ENCODE peak calls at places on chromosomes 12 and 14, in eight cellular contexts. V is GM06990, R is foreskin fibroblast, L is A673, Z is pancreas, Q is AG04449, E is tibial artery, Y is left lung. X is an unnamed sample.

GRCh38 chr12:79441534-79441933 is 249.2 kb downstream of the PAWR start:
- DNase-seq in Y (no peak), Q (no peak), R (no peak), Z (no peak), V (no peak), L (no peak), E (no peak), X (no peak)

GRCh38 chr14:79825046-79825521 is 386.2 kb downstream of the DIO2 start:
- DNase-seq in R (peak), E (peak), L (peak), V (no peak), Z (no peak), Y (no peak), Q (no peak), X (no peak)

GRCh38 chr14:89000007-89000942 is 175.8 kb downstream of the TTC8 start:
- DNase-seq in L (peak), Y (peak), Q (peak), E (no peak), R (peak), Z (peak), V (no peak), X (no peak)

GRCh38 chr14:76056128-76056527 is 70.6 kb downstream of the IFT43 start:
- DNase-seq in V (no peak), Y (no peak), L (peak), R (no peak), Q (no peak), Z (no peak), E (no peak), X (no peak)

GRCh38 chr14:65927871-65928270 is 515.3 kb downstream of the FUT8 start:
- DNase-seq in Z (no peak), R (no peak), E (no peak), L (no peak), Y (no peak), Q (no peak), V (no peak), X (no peak)

GRCh38 chr14:36719823-36720222 is 58.2 kb downstream of the PAX9 start:
- DNase-seq in V (no peak), R (no peak), Y (no peak), Z (no peak), Q (no peak), L (no peak), E (no peak), X (no peak)

GRCh38 chr12:53174881-53175491 is 5.5 kb upstream of the ZNF740 start:
- DNase-seq in L (peak), R (peak), V (no peak), Z (no peak), Q (no peak), E (no peak), Y (no peak), X (no peak)

GRCh38 chr14:105420141-105420975 is 731 bp downstream of the MTA1 start:
- DNase-seq in L (no peak), Q (no peak), E (no peak), Z (peak), V (no peak), Y (peak), R (no peak), X (no peak)

GRCh38 chr12:55931780-55932545 is 1.0 kb downstream of the DGKA start:
- DNase-seq in L (peak), Z (peak), Q (no peak), V (no peak), R (peak), Y (peak), E (peak), X (peak)

GRCh38 chr12:109726511-109727038 is 12.9 kb downstream of the FAM222A start:
- DNase-seq in R (no peak), V (no peak), Y (peak), Q (no peak), L (no peak), Z (no peak), E (no peak), X (no peak)

GRCh38 chr12:132630672-132631071 is 12.1 kb downstream of the P2RX2 start:
- DNase-seq in L (no peak), R (no peak), Y (no peak), Q (no peak), E (no peak), V (no peak), Z (no peak), X (no peak)

GRCh38 chr14:50320279-50320678 is 8.2 kb downstream of the DMAC2L start:
- DNase-seq in V (no peak), R (peak), Q (no peak), L (no peak), Y (no peak), Z (no peak), E (no peak), X (peak)

GRCh38 chr14:91364524-91365270 is 52.9 kb downstream of the CCDC88C start:
- DNase-seq in L (no peak), Y (peak), E (no peak), V (no peak), R (no peak), Q (no peak), Z (no peak), X (no peak)

GRCh38 chr12:96266238-96266637 is 72.1 kb downstream of the ELK3 start:
- DNase-seq in Z (no peak), V (no peak), R (no peak), Q (no peak), L (no peak), Y (no peak), E (no peak), X (no peak)

GRCh38 chr12:57764662-57765002 is 2.2 kb downstream of the CYP27B1 start:
- DNase-seq in R (no peak), Q (no peak), L (no peak), V (no peak), E (no peak), Y (no peak), Z (peak), X (no peak)

GRCh38 chr12:131057211-131057721 is 103.6 kb downstream of the ADGRD1 start:
- DNase-seq in Q (no peak), Z (no peak), L (no peak), V (no peak), Y (peak), R (no peak), E (peak), X (peak)

GRCh38 chr12:6553051-6553868 is 2.6 kb downstream of the IFFO1 start:
- DNase-seq in L (peak), E (peak), Q (no peak), V (no peak), R (peak), Z (no peak), Y (peak), X (no peak)

GRCh38 chr12:32902287-32902996 is 5.9 kb upstream of the PKP2 start:
- DNase-seq in Z (no peak), V (no peak), R (no peak), Y (no peak), L (no peak), E (no peak), Q (no peak), X (no peak)

GRCh38 chr12:93322784-93323183 is 54.9 kb upstream of the NUDT4 start:
- DNase-seq in Q (no peak), L (no peak), E (no peak), Y (no peak), Z (no peak), V (no peak), R (peak), X (no peak)

GRCh38 chr14:21525571-21525970 is 575 bp downstream of the SALL2 start:
- DNase-seq in L (peak), Y (no peak), E (no peak), Q (no peak), V (no peak), Z (no peak), R (no peak), X (no peak)

GRCh38 chr14:59101441-59101840 is 87.0 kb upstream of the DAAM1 start:
- DNase-seq in Z (no peak), Q (no peak), L (no peak), E (no peak), R (no peak), Y (no peak), V (no peak), X (no peak)

GRCh38 chr12:10130042-10130441 is at the start of gene CLEC7A:
- DNase-seq in L (peak), R (no peak), Z (no peak), Y (no peak), Q (no peak), E (no peak), V (peak), X (no peak)

GRCh38 chr12:9781360-9781759 is 20.7 kb upstream of the CD69 start:
- DNase-seq in Y (no peak), L (no peak), Q (no peak), V (no peak), Z (no peak), R (no peak), E (no peak), X (no peak)

GRCh38 chr12:76049575-76050251 is 18.1 kb upstream of the PHLDA1 start:
- DNase-seq in R (no peak), L (no peak), Q (no peak), Z (no peak), E (no peak), V (no peak), Y (no peak), X (no peak)

GRCh38 chr12:32603071-32603470 is 76.0 kb upstream of the DNM1L start:
- DNase-seq in R (no peak), Q (no peak), V (no peak), E (no peak), Y (no peak), L (no peak), Z (no peak), X (no peak)

GRCh38 chr14:50371546-50371945 is 25.1 kb downstream of the CDKL1 start:
- DNase-seq in Y (no peak), L (no peak), E (no peak), V (no peak), Z (no peak), R (no peak), Q (no peak), X (no peak)

GRCh38 chr14:49982522-49982951 is 89.7 kb downstream of the ARF6 start:
- DNase-seq in Q (peak), R (peak), E (no peak), V (no peak), Z (no peak), L (no peak), Y (no peak), X (no peak)

GRCh38 chr12:93813181-93813580 is 136.0 kb downstream of the CRADD start:
- DNase-seq in Y (no peak), E (no peak), Z (no peak), L (no peak), V (no peak), R (no peak), Q (no peak), X (no peak)

GRCh38 chr12:94623161-94623920 is 27.0 kb downstream of the TMCC3 start:
- DNase-seq in Q (no peak), E (no peak), L (no peak), Z (no peak), R (no peak), Y (no peak), V (no peak), X (no peak)

GRCh38 chr14:91270619-91271018 is 26.1 kb upstream of the GPR68 start:
- DNase-seq in Y (no peak), Q (no peak), R (no peak), Z (no peak), V (no peak), E (no peak), L (no peak), X (no peak)

GRCh38 chr12:112792743-112793142 is 1.2 kb downstream of the RPH3A start:
- DNase-seq in Q (no peak), R (no peak), L (no peak), Y (no peak), V (no peak), E (no peak), Z (no peak), X (no peak)

GRCh38 chr12:54004063-54004840 is 4.3 kb downstream of the HOXC9 start:
- DNase-seq in Z (no peak), V (no peak), Y (no peak), L (no peak), E (no peak), R (no peak), Q (no peak), X (no peak)

GRCh38 chr12:128008341-128008740 is 258.6 kb upstream of the TMEM132C start:
- DNase-seq in V (no peak), E (no peak), Y (no peak), Q (peak), L (no peak), R (no peak), Z (no peak), X (no peak)

GRCh38 chr12:65269603-65270002 is 8.9 kb upstream of the MSRB3 start:
- DNase-seq in R (no peak), E (no peak), L (no peak), Y (no peak), Q (no peak), Z (no peak), V (no peak), X (no peak)

GRCh38 chr14:68364823-68365222 is 428.0 kb downstream of the ZFP36L1 start:
- DNase-seq in Y (no peak), R (no peak), V (no peak), L (no peak), Q (no peak), E (no peak), Z (no peak), X (no peak)

GRCh38 chr14:68363401-68363800 is 429.5 kb downstream of the ZFP36L1 start:
- DNase-seq in Q (no peak), Z (no peak), Y (no peak), V (peak), R (no peak), L (no peak), E (no peak), X (no peak)

GRCh38 chr14:68363841-68364711 is 428.8 kb downstream of the ZFP36L1 start:
- DNase-seq in Y (peak), Q (no peak), V (no peak), E (peak), R (no peak), Z (no peak), L (peak), X (no peak)

GRCh38 chr14:68361231-68361630 is 431.6 kb downstream of the ZFP36L1 start:
- DNase-seq in Q (no peak), V (no peak), Z (no peak), R (peak), L (peak), Y (no peak), E (no peak), X (no peak)

DNA sequence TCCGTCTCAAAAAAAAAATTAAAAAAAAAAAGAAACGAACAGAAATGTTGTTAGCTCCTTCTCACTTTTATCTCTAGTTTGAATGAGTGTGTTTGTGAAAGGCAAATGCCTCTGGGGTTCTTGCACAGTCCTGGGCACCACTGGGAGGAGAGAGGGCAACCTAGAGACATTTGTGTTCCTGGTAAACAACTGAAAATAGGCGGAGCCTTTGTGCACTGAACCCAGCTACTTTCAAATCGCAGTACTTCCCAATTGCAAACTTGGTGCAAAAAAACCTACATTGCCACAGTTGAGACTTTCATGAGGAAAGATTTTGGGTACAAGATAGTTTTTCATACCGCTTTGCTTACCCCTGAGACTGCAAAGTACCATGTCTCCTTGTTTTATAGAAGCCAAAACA is 430.0 kb downstream of the ZFP36L1 start:
- DNase-seq in R (no peak), Y (no peak), V (no peak), E (no peak), Z (no peak), L (no peak), Q (no peak), X (no peak)
- H3K4me3 ChIP-seq in R (no peak), Y (no peak), V (no peak), E (no peak), Z (no peak), L (no peak), Q (no peak), X (no peak)

DNA sequence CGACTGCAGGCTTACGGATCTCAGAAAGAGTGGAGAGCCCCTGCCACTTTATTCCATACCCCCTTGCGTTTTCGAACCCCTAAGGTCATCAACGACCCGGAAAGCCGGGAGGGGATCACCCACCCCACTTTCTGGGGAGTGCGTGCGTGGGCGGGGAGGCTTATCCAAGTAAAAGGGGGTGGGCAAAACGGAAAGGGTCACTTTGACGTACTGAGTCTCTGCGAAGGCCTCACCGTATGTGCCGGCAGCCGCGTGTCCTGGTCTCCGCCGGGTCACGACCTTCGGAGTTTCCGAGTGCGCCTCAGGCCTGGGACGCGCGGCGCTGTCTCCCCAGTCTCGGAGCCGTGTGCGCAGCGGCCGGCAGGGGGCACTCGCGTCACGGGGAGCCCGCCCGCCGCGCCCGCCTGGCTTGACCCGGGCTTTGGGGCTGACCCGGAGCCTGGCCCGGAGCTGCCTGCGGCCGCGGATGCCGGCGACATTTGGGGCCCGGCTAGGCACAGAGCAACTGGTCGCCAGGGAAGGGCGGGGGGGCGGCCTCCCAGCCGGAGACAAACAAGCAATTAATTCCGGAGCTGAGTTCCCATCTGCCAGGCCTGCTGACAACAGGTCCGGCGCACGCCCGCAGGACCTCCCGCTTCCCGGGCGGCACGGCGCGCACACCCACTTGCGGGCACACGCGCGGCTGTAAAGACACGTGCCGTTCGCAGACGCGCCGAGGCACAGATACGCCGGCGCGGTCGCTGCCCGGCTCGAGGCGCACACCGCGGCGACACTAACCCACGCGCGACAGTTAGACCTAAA is 890 bp upstream of the KIF26A start:
- DNase-seq in E (peak), Y (peak), L (peak), Z (peak), Q (no peak), R (no peak), V (peak), X (peak)
- H3K4me3 ChIP-seq in E (peak), Y (peak), L (peak), Z (peak), Q (no peak), R (peak), V (peak), X (peak)

DNA sequence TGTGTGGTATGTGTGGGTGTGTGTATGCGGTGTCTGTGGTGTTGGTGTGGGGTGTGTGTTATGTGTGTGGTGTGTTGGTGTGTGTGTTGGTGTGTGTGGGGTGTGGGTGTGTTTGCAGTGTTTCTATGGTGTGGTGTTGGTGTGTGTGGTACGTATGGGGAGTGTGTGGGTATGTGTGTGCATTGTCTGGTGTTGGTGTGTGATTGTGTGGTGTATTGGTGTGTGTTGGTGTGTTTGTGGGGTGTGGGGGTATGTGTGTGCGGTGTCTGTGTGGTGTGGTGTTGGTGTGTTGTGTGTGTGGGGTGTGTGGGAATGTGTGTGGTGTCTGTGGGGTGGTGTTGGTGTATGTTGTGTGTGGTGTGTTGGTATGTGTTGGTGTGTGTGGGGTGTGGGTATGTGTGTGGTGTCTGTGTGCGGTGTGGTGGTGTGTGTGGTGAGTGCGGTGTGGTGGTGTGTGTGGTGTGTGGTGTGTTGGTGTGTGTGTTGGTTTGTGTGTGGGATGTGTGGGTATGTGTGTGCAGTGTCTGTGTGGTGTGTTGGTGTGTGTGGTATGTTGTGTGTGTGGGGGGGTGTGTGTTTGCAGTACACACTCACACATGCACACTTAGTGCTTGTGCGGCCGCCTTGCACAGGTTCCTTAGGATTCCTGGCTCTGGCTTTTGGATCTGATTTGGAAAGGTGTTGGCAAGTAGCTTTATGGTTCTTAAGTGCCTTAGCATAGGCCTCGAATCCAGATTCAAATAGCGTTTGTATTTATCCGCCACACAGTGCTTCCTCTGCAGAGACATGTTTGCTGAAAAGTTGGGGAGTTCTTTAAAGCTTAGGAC is 16.4 kb downstream of the MLXIP start:
- DNase-seq in Z (no peak), L (peak), E (no peak), Y (no peak), Q (no peak), R (no peak), V (no peak), X (no peak)
- H3K4me3 ChIP-seq in Z (no peak), L (no peak), E (no peak), Y (no peak), Q (no peak), R (no peak), V (no peak), X (no peak)

DNA sequence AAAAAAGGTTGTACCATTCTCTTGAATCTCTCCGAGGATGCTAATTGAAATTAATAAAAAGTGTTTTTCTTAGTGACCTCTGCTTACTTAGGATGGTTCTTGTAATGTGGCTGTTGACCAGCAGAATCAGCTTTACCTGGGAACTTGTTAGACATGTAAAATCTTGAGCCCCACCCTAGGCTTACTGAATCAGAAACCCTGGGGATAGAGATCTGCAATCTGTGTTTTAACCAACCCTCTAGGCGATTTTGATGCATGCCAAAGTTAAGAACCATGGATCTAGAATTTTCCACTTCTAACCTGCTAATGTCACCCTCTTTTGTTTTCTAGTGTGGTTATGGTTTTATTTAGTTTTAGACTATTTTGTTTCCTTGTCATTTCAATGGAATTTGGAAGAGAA is 6.4 kb downstream of the NUBPL start:
- DNase-seq in Z (no peak), L (no peak), E (no peak), Q (no peak), R (no peak), V (no peak), Y (no peak), X (no peak)
- H3K4me3 ChIP-seq in Z (no peak), L (no peak), E (no peak), Q (no peak), R (no peak), V (no peak), Y (no peak), X (no peak)

GRCh38 chr12:30043151-30043550 is 259.4 kb upstream of the TMTC1 start:
- DNase-seq in R (no peak), V (no peak), L (peak), E (no peak), Y (no peak), Z (no peak), Q (no peak), X (no peak)
- H3K4me3 ChIP-seq in R (no peak), V (no peak), L (no peak), E (no peak), Y (no peak), Z (no peak), Q (no peak), X (no peak)

DNA sequence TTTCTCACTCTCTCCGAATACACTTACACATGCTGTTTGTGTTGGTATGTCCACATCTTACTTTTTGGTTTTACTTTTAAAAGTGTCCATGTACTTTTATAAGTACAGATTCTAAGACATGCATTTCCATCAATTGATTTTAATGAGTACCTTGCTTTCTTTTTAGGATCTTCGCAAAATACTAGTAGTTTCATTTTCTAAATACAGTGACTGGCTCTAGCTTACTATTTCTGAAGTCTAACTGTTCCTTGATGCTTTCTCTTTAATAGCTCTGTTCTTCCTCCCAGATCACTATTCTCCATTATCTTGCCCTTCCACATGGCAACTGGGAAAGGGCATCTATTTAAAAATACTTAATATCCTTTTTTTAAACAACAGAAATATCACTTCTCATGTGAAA is 164.1 kb downstream of the KITLG start:
- DNase-seq in Z (no peak), E (no peak), R (no peak), Q (no peak), L (no peak), V (no peak), Y (no peak), X (no peak)
- H3K4me3 ChIP-seq in Z (no peak), E (no peak), R (peak), Q (no peak), L (no peak), V (peak), Y (no peak), X (no peak)

GRCh38 chr12:86137936-86138335 is 118.3 kb downstream of the MGAT4C start:
- DNase-seq in Q (peak), V (no peak), E (no peak), Y (no peak), L (no peak), R (no peak), Z (no peak), X (no peak)
- H3K4me3 ChIP-seq in Q (no peak), V (no peak), E (no peak), Y (no peak), L (no peak), R (no peak), Z (no peak), X (no peak)

X was measured in lower leg skin.